ENCODE peak calls at places on chromosome 19, in four cellular contexts. X, H, R and D are unnamed samples.

GRCh38 chr19:11806354-11807098 is 7.5 kb upstream of the ZNF440 start:
- DNase-seq in X (no peak), H (no peak), R (no peak), D (no peak)

GRCh38 chr19:507286-508203 is at the start of gene TPGS1:
- DNase-seq in X (peak), H (peak), R (peak), D (peak)

GRCh38 chr19:48650974-48651681 is 5.1 kb upstream of the CA11 start:
- DNase-seq in X (no peak), H (no peak), R (no peak), D (no peak)

GRCh38 chr19:38388310-38389100 is at the start of gene SPRED3:
- DNase-seq in X (no peak), H (peak), R (no peak), D (no peak)

GRCh38 chr19:12513531-12514061 is 29.0 kb upstream of the ZNF709 start:
- DNase-seq in X (no peak), H (no peak), R (no peak), D (no peak)

GRCh38 chr19:29690842-29691241 is 24.2 kb downstream of the C19orf12 start:
- DNase-seq in X (peak), H (no peak), R (peak), D (peak)

GRCh38 chr19:42360787-42361544 is 29.1 kb downstream of the CNFN start:
- DNase-seq in X (peak), H (no peak), R (no peak), D (no peak)

GRCh38 chr19:8261881-8262280 is 46.3 kb downstream of the CD320 start:
- DNase-seq in X (no peak), H (no peak), R (no peak), D (no peak)

GRCh38 chr19:52622261-52622660 is 15.9 kb downstream of the ZNF83 start:
- DNase-seq in X (no peak), H (no peak), R (no peak), D (no peak)

GRCh38 chr19:5369962-5370367 is 29.4 kb upstream of the PTPRS start:
- DNase-seq in X (peak), H (no peak), R (peak), D (peak)

GRCh38 chr19:28882818-28883217 is 330.1 kb downstream of the UQCRFS1 start:
- DNase-seq in X (no peak), H (no peak), R (no peak), D (no peak)

GRCh38 chr19:31979949-31980670 is 365.3 kb upstream of the ZNF507 start:
- DNase-seq in X (no peak), H (no peak), R (no peak), D (no peak)

GRCh38 chr19:50252111-50252886 is 48.9 kb downstream of the MYH14 start:
- DNase-seq in X (peak), H (no peak), R (peak), D (peak)